ENCODE peak calls at places on chromosomes 12 and 14, in seven cellular contexts. U is ascending aorta; V is activated CD8-positive, alpha-beta memory T cell treated with anti-CD3 and anti-CD28 coated beads for 4 hours; L is mesendoderm; Z is T-helper 9 cell; D is C1 segment of cervical spinal cord; W is HEK293T. E is an unnamed sample.

GRCh38 chr12:55717397-55718007 is 1.7 kb downstream of the BLOC1S1 start:
- DNase-seq in D (peak; percentile 21), W (no peak), U (no peak), V (no peak), Z (no peak), L (peak; percentile 74), E (no peak)

GRCh38 chr12:94649349-94650142 is 811 bp downstream of the TMCC3 start:
- DNase-seq in V (no peak), Z (peak; percentile 16), L (peak; percentile 60), U (no peak), W (peak; percentile 50), D (peak; percentile 30), E (no peak)

GRCh38 chr12:11743333-11743732 is 93.9 kb downstream of the ETV6 start:
- DNase-seq in W (no peak), L (no peak), U (no peak), D (no peak), Z (no peak), V (no peak), E (no peak)

GRCh38 chr14:99316281-99317163 is 44.5 kb upstream of the BCL11B start:
- DNase-seq in U (no peak), W (no peak), V (no peak), Z (no peak), L (no peak), D (no peak), E (no peak)

GRCh38 chr14:51873221-51873893 is 12.9 kb downstream of the GNG2 start:
- DNase-seq in W (no peak), U (no peak), D (no peak), L (peak; percentile 10), Z (no peak), V (no peak), E (no peak)

GRCh38 chr12:67650127-67650495 is 1.6 kb downstream of the DYRK2 start:
- DNase-seq in U (no peak), D (no peak), Z (no peak), V (no peak), L (no peak), W (peak; percentile 10), E (no peak)

GRCh38 chr14:85438001-85438400 is 91.9 kb upstream of the FLRT2 start:
- DNase-seq in Z (no peak), U (no peak), V (no peak), W (no peak), L (no peak), D (no peak), E (no peak)

GRCh38 chr14:92702441-92702918 is 45.9 kb downstream of the LGMN start:
- DNase-seq in L (no peak), U (no peak), Z (no peak), W (no peak), V (no peak), D (no peak), E (no peak)

GRCh38 chr14:50932592-50933500 is 11.4 kb downstream of the PYGL start:
- DNase-seq in U (no peak), D (no peak), W (no peak), V (no peak), L (peak; percentile 76), Z (no peak), E (no peak)

GRCh38 chr12:78192979-78193378 is 362.3 kb downstream of the NAV3 start:
- DNase-seq in L (no peak), W (no peak), V (no peak), Z (no peak), U (no peak), D (no peak), E (no peak)

GRCh38 chr14:53883739-53884138 is 72.9 kb downstream of the BMP4 start:
- DNase-seq in U (no peak), W (no peak), L (no peak), V (no peak), D (no peak), Z (no peak), E (no peak)

GRCh38 chr14:102215522-102216250 is 76.0 kb downstream of the WDR20 start:
- DNase-seq in U (no peak), V (no peak), L (peak; percentile 27), W (no peak), Z (no peak), D (no peak), E (no peak)

GRCh38 chr12:50918584-50919316 is 33.6 kb upstream of the HIGD1C start:
- DNase-seq in Z (no peak), V (no peak), D (no peak), L (no peak), W (no peak), U (no peak), E (no peak)

GRCh38 chr14:103597623-103598372 is 31.2 kb upstream of the KLC1 start:
- DNase-seq in V (no peak), Z (no peak), L (peak; percentile 42), W (peak; percentile 36), D (no peak), U (no peak), E (no peak)

GRCh38 chr14:32620724-32621123 is 291.6 kb downstream of the AKAP6 start:
- DNase-seq in W (no peak), V (no peak), L (no peak), U (no peak), D (no peak), Z (no peak), E (no peak)

GRCh38 chr14:81103443-81103842 is 117.3 kb downstream of the GTF2A1 start:
- DNase-seq in Z (no peak), U (no peak), V (no peak), D (no peak), L (no peak), W (no peak), E (no peak)

GRCh38 chr12:22518067-22518719 is 26.1 kb downstream of the C2CD5 start:
- DNase-seq in U (no peak), W (no peak), L (no peak), Z (no peak), D (no peak), V (no peak), E (no peak)

GRCh38 chr12:1613860-1614259 is 15.2 kb upstream of the WNT5B start:
- DNase-seq in V (no peak), U (no peak), D (no peak), W (no peak), L (peak; percentile 29), Z (no peak), E (no peak)

GRCh38 chr12:125017801-125018200 is 24.4 kb downstream of the BRI3BP start:
- DNase-seq in W (no peak), U (no peak), V (no peak), L (no peak), D (no peak), Z (no peak), E (no peak)

E was measured in stimulated activated CD8-positive, alpha-beta memory T cell treated with anti-CD3 and anti-CD28 coated beads, Interleukin-7, amount 100 ng/mL, for 4 hours.